ENCODE peak calls at places on chromosome 4, in six cellular contexts. E, A, B, S, P and K are unnamed samples.

GRCh38 chr4:143185253-143186107 is 763 bp downstream of the USP38 start:
- DNase-seq in P (no peak), E (no peak), B (peak; percentile 36), A (no peak), S (no peak), K (no peak)

GRCh38 chr4:118322831-118323502 is 29.8 kb downstream of the PRSS12 start:
- DNase-seq in A (no peak), E (no peak), S (no peak), P (no peak), B (no peak), K (no peak)

GRCh38 chr4:93776386-93777080 is 52.0 kb upstream of the ATOH1 start:
- DNase-seq in B (no peak), A (no peak), S (no peak), P (no peak), E (no peak), K (no peak)

GRCh38 chr4:158722291-158722916 is 792 bp downstream of the PPID start:
- DNase-seq in S (no peak), B (no peak), A (peak; percentile 38), E (no peak), P (no peak), K (no peak)

GRCh38 chr4:3268395-3269104 is 19.6 kb downstream of the MSANTD1 start:
- DNase-seq in S (no peak), B (no peak), A (no peak), P (no peak), E (no peak), K (no peak)

GRCh38 chr4:20359692-20360091 is 108.0 kb downstream of the SLIT2 start:
- DNase-seq in B (no peak), E (no peak), S (no peak), A (no peak), P (no peak), K (no peak)

GRCh38 chr4:78121338-78121904 is 64.3 kb downstream of the FRAS1 start:
- DNase-seq in B (peak; percentile 74), P (peak; percentile 74), S (no peak), E (no peak), A (peak; percentile 48), K (no peak)

GRCh38 chr4:8188085-8188484 is 11.0 kb upstream of the SH3TC1 start:
- DNase-seq in B (no peak), S (no peak), P (no peak), E (no peak), A (no peak), K (no peak)

GRCh38 chr4:109079177-109079576 is 223.3 kb downstream of the COL25A1 start:
- DNase-seq in E (no peak), P (no peak), S (no peak), A (no peak), B (no peak), K (no peak)

GRCh38 chr4:7842384-7843279 is 97.0 kb downstream of the AFAP1 start:
- DNase-seq in P (peak; percentile 74), B (no peak), E (peak; percentile 73), S (no peak), A (no peak), K (no peak)

GRCh38 chr4:165784672-165785071 is 88.4 kb upstream of the TLL1 start:
- DNase-seq in B (no peak), A (no peak), P (no peak), S (no peak), E (no peak), K (no peak)

GRCh38 chr4:119536572-119537528 is 91.8 kb downstream of the PDE5A start:
- DNase-seq in A (no peak), P (no peak), S (no peak), B (no peak), E (no peak), K (no peak)

GRCh38 chr4:139555705-139556070 is 331 bp downstream of the SETD7 start:
- DNase-seq in S (no peak), B (peak; percentile 54), E (no peak), P (peak; percentile 82), A (peak; percentile 42), K (peak; percentile 43)

GRCh38 chr4:142923619-142924018 is 77.5 kb upstream of the INPP4B start:
- DNase-seq in B (no peak), A (no peak), P (no peak), S (no peak), E (no peak), K (no peak)

GRCh38 chr4:74367656-74368055 is 2.7 kb downstream of the EREG start:
- DNase-seq in A (no peak), E (no peak), P (no peak), B (no peak), S (no peak), K (no peak)

GRCh38 chr4:151000747-151001429 is 14.2 kb downstream of the LRBA start:
- DNase-seq in P (no peak), E (no peak), S (no peak), B (no peak), A (no peak), K (no peak)

GRCh38 chr4:1767058-1767769 is 25.9 kb upstream of the FGFR3 start:
- DNase-seq in P (no peak), E (no peak), B (no peak), S (no peak), A (peak; percentile 50), K (no peak)

GRCh38 chr4:7398104-7398423 is 36.7 kb downstream of the PSAPL1 start:
- DNase-seq in E (no peak), A (peak; percentile 85), P (no peak), S (no peak), B (peak; percentile 83), K (no peak)

GRCh38 chr4:2093265-2093664 is 34.1 kb downstream of the NAT8L start:
- DNase-seq in B (peak; percentile 22), P (no peak), E (no peak), A (no peak), S (no peak), K (no peak)

GRCh38 chr4:101952985-101953384 is 162.5 kb downstream of the BANK1 start:
- DNase-seq in B (no peak), A (no peak), S (no peak), P (no peak), E (no peak), K (no peak)

GRCh38 chr4:156976147-156976546 is 4.5 kb upstream of the PDGFC start:
- DNase-seq in B (no peak), P (no peak), E (no peak), S (no peak), A (no peak), K (no peak)

GRCh38 chr4:15145709-15146108 is 143.4 kb downstream of the CPEB2 start:
- DNase-seq in B (no peak), P (no peak), S (no peak), E (no peak), A (no peak), K (no peak)

GRCh38 chr4:125432078-125432477 is 117.3 kb downstream of the FAT4 start:
- DNase-seq in P (no peak), E (no peak), S (no peak), B (no peak), A (peak; percentile 53), K (no peak)

GRCh38 chr4:80711956-80712355 is 318.6 kb upstream of the BMP3 start:
- DNase-seq in A (no peak), P (no peak), B (no peak), E (no peak), S (no peak), K (no peak)

GRCh38 chr4:137545461-137545861 is 13.2 kb upstream of the PCDH18 start:
- DNase-seq in A (peak; percentile 77), E (no peak), B (no peak), P (no peak), S (no peak), K (no peak)

GRCh38 chr4:55393461-55394320 is 2.1 kb upstream of the TMEM165 start:
- DNase-seq in E (no peak), B (no peak), A (no peak), S (no peak), P (no peak), K (no peak)

GRCh38 chr4:186839122-186840037 is 115.7 kb upstream of the FAT1 start:
- DNase-seq in E (no peak), A (no peak), B (no peak), S (no peak), P (peak; percentile 58), K (no peak)

GRCh38 chr4:147547314-147548056 is 66.6 kb downstream of the EDNRA start:
- DNase-seq in B (no peak), S (no peak), A (no peak), E (no peak), P (no peak), K (no peak)
- H3K27ac ChIP-seq in B (no peak overlapping the region), S (no peak overlapping the region), A (no peak overlapping the region), E (no peak overlapping the region), P (no peak overlapping the region), K (no peak overlapping the region)

GRCh38 chr4:73172166-73172565 is 86.4 kb downstream of the ANKRD17 start:
- DNase-seq in P (no peak), S (no peak), B (no peak), A (no peak), E (no peak), K (no peak)
- H3K9me3 ChIP-seq in P (no peaks in the 10 kb centered on the region), S (no peaks in the 10 kb centered on the region), B (no peaks in the 10 kb centered on the region), A (no peaks in the 10 kb centered on the region), E (no peaks in the 10 kb centered on the region), K (no peaks in the 10 kb centered on the region)

DNA sequence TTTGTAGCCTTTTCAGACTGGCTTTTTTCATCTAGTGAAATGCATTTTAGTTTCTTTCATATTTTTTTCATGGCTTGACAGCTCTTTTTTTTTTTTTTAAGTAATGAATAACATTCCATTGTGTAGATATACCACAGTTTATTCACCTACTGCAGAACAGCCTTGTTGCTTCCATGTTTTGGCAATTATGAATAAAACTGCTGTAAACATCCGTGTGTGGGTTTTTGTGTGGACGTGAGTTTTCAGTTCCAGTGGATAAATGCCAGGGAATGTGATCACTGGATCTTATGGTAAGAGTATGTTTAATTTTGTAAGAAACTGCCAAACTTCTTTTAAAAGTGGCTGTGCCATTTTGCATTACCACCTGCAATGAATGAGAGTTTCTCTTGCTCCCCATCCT is 160.8 kb downstream of the SOWAHB start:
- DNase-seq in B (no peak), A (no peak), E (no peak), S (no peak), P (no peak), K (no peak)
- H3K27ac ChIP-seq in B (no peak overlapping the region), A (no peak overlapping the region), E (no peak overlapping the region), S (no peak overlapping the region), P (no peak overlapping the region), K (no peak overlapping the region)

GRCh38 chr4:92251711-92252110 is 52.1 kb upstream of the GRID2 start:
- DNase-seq in E (no peak), S (no peak), B (no peak), P (no peak), A (no peak), K (no peak)

GRCh38 chr4:92253986-92254671 is 49.6 kb upstream of the GRID2 start:
- DNase-seq in A (no peak), E (no peak), S (no peak), B (no peak), P (no peak), K (no peak)

GRCh38 chr4:92252846-92253245 is 50.9 kb upstream of the GRID2 start:
- DNase-seq in E (no peak), A (no peak), B (no peak), P (no peak), S (no peak), K (no peak)

GRCh38 chr4:92254767-92255442 is 48.9 kb upstream of the GRID2 start:
- DNase-seq in S (no peak), P (no peak), E (no peak), A (no peak), B (no peak), K (no peak)

DNA sequence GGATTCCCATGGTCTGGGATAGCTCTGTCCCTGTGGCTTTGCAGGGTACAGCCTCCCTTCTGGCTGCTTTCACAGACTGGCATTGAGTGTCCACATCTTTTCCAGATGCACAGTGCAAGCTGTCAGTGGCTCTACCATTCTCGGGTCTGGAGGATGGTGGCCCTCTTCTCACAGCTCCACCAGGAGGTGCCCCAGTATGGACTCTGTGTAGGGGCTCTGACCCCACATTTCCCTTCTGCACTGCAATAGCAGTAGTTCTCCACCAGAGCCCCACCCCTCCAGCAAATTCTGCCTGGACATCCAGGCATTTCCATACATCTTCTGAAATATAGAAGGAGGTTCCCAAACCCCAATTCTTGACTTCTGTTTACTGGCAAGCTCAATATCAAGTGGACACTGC is 50.2 kb upstream of the GRID2 start:
- DNase-seq in E (no peak), A (no peak), P (no peak), B (no peak), S (no peak), K (no peak)
- H3K9me3 ChIP-seq in E (no peaks in the 10 kb centered on the region), A (no peaks in the 10 kb centered on the region), P (peaks cover 11% of the 10 kb centered on the region), B (peaks cover 20% of the 10 kb centered on the region), S (no peaks in the 10 kb centered on the region), K (no peaks in the 10 kb centered on the region)